ENCODE peak calls at places on chromosomes 6 and 20, in seven cellular contexts. X is neural progenitor cell, R is PC-3, T is GM23338, Y is SK-N-SH, I is GM23248, D is HCT116. H is an unnamed sample.

GRCh38 chr20:6769953-6770831 is 2.7 kb downstream of the BMP2 start:
- DNase-seq in D (no peak), I (peak; percentile 60), R (no peak), Y (peak; percentile 23), X (peak; percentile 64), T (peak; percentile 63), H (peak; percentile 79)

GRCh38 chr20:57047281-57048026 is 219.0 kb downstream of the BMP7 start:
- DNase-seq in X (no peak), D (no peak), I (no peak), R (peak; percentile 58), Y (no peak), T (no peak), H (no peak)

GRCh38 chr20:19936801-19937583 is 80.2 kb upstream of the NAA20 start:
- DNase-seq in R (no peak), I (no peak), D (no peak), T (no peak), X (no peak), Y (no peak), H (no peak)

GRCh38 chr6:28474441-28475219 is 31.3 kb upstream of the ZSCAN23 start:
- DNase-seq in Y (peak; percentile 39), I (peak; percentile 78), R (peak; percentile 85), X (peak; percentile 78), T (peak; percentile 89), D (peak; percentile 88), H (peak; percentile 79)

GRCh38 chr6:149033454-149034241 is 283.9 kb upstream of the TAB2 start:
- DNase-seq in T (no peak), I (no peak), D (no peak), Y (no peak), R (no peak), X (no peak), H (no peak)

GRCh38 chr6:138572200-138572875 is 73.0 kb upstream of the NHSL1 start:
- DNase-seq in R (peak; percentile 73), Y (no peak), I (peak; percentile 85), D (no peak), X (peak; percentile 91), T (peak; percentile 88), H (peak; percentile 90)

GRCh38 chr20:46364670-46365482 is 41.5 kb downstream of the ELMO2 start:
- DNase-seq in Y (no peak), X (no peak), D (no peak), T (no peak), I (peak; percentile 28), R (no peak), H (no peak)

GRCh38 chr6:25700841-25701240 is 48.8 kb downstream of the SCGN start:
- DNase-seq in D (no peak), I (no peak), R (no peak), Y (no peak), T (no peak), X (no peak), H (no peak)

GRCh38 chr6:53320964-53321363 is 27.8 kb downstream of the ELOVL5 start:
- DNase-seq in D (no peak), I (no peak), T (no peak), Y (no peak), X (no peak), R (no peak), H (no peak)

GRCh38 chr6:121592955-121593665 is 157.7 kb downstream of the GJA1 start:
- DNase-seq in D (no peak), T (no peak), Y (peak; percentile 10), R (no peak), I (no peak), X (no peak), H (no peak)

GRCh38 chr20:18851556-18852098 is 38.0 kb downstream of the SCP2D1 start:
- DNase-seq in X (no peak), D (no peak), R (no peak), T (no peak), Y (no peak), I (no peak), H (no peak)

GRCh38 chr6:112800916-112801315 is 453.8 kb downstream of the RFPL4B start:
- DNase-seq in Y (no peak), T (no peak), X (no peak), D (no peak), I (peak; percentile 7), R (no peak), H (no peak)

GRCh38 chr6:33809619-33810018 is 5.8 kb upstream of the MLN start:
- DNase-seq in R (no peak), X (no peak), D (no peak), I (no peak), Y (no peak), T (no peak), H (no peak)

GRCh38 chr6:36949636-36950035 is 4.9 kb upstream of the PI16 start:
- DNase-seq in R (peak; percentile 75), T (no peak), I (peak; percentile 55), D (no peak), X (no peak), Y (no peak), H (no peak)

GRCh38 chr6:38234934-38235678 is 404.6 kb downstream of the BTBD9 start:
- DNase-seq in D (no peak), Y (no peak), I (no peak), X (no peak), R (no peak), T (no peak), H (no peak)

GRCh38 chr6:149717588-149718458 is at the start of gene LATS1:
- DNase-seq in T (peak; percentile 89), X (peak; percentile 92), R (peak; percentile 75), I (peak; percentile 95), D (peak; percentile 43), Y (peak; percentile 91), H (peak; percentile 92)

GRCh38 chr6:168419569-168419968 is 21.4 kb upstream of the SMOC2 start:
- DNase-seq in X (no peak), I (no peak), R (no peak), D (no peak), T (no peak), Y (no peak), H (no peak)

GRCh38 chr6:165082631-165083030 is 226.8 kb downstream of the C6orf118 start:
- DNase-seq in T (no peak), Y (no peak), D (no peak), X (no peak), I (no peak), R (no peak), H (no peak)

DNA sequence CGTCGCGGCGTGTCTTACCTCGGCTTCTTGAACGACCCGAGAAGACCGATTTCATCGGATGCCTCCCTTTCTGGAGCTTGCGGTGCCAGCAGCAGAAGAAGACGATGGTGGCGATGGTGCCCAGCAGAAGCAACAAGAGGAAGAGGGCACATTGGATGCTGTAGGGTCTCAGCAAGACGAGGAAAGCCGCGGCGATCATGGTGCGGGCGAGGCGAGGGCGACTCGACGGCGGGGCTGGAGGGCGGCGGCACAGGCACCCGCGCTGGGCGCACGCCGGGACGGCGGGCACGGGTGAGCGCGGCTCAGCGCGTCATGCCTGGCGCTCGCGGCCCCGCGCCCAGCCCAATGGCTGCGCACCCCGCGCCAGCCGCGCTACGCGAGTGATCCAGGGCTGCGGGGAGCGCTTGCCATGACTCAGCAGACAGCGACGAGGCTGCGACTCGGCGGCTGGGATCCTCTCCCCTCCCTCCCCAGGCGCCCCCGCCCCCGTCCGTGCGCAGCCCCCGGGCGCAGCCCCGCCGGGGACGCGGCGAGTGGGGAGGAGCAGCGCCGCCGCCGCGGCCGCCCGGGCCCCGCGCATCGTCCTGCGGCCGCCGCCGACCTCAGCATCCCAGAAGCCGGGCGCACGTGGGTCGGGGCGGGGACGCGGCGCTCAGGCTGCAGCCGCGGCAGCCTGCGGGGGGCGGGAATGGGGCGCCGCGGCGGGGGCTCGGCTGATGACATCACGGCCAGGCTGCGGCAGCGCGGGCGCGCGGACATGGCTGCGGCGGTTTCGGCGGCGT is at the start of gene BEND6:
- DNase-seq in X (peak; percentile 86), R (peak; percentile 79), T (peak; percentile 78), Y (peak; percentile 87), I (peak; percentile 97), D (no peak), H (peak; percentile 82)
- H3K4me1 ChIP-seq in X (peaks cover 11% of the 10 kb centered on the region), R (peaks cover 51% of the 10 kb centered on the region), T (peaks cover 16% of the 10 kb centered on the region), Y (peaks cover 57% of the 10 kb centered on the region), I (peaks cover 61% of the 10 kb centered on the region), D (peaks cover 49% of the 10 kb centered on the region), H (peaks cover 8% of the 10 kb centered on the region)

GRCh38 chr6:15948930-15949900 is 179.7 kb upstream of the MYLIP start:
- DNase-seq in T (peak; percentile 28), X (no peak), D (no peak), Y (peak; percentile 15), I (no peak), R (peak; percentile 84), H (peak; percentile 72)
- H3K27me3 ChIP-seq in T (no peaks in the 10 kb centered on the region), X (no peaks in the 10 kb centered on the region), D (peaks cover 7% of the 10 kb centered on the region), Y (no peaks in the 10 kb centered on the region), I (no peaks in the 10 kb centered on the region), R (no peaks in the 10 kb centered on the region), H (no peaks in the 10 kb centered on the region)

GRCh38 chr6:81362246-81362645 is 390.2 kb downstream of the TENT5A start:
- DNase-seq in X (no peak), Y (no peak), D (no peak), I (peak; percentile 45), T (no peak), R (peak; percentile 53), H (no peak)
- TF ChIP-seq EZH2phosphoT487 in X (no peak), Y (no peak), D (no peak), I (no peak), T (no peak), R (no peak), H (no peak)

GRCh38 chr20:1537731-1538058 is 19.8 kb downstream of the SIRPD start:
- DNase-seq in R (no peak), D (no peak), T (no peak), X (no peak), I (no peak), Y (no peak), H (no peak)
- H3K4me1 ChIP-seq in R (no peaks in the 10 kb centered on the region), D (no peaks in the 10 kb centered on the region), T (no peaks in the 10 kb centered on the region), X (peaks cover 6% of the 10 kb centered on the region), I (no peaks in the 10 kb centered on the region), Y (no peaks in the 10 kb centered on the region), H (no peaks in the 10 kb centered on the region)

GRCh38 chr20:61754976-61755778 is 310.5 kb downstream of the TAF4 start:
- DNase-seq in T (no peak), I (no peak), D (no peak), X (no peak), R (no peak), Y (no peak), H (no peak)

GRCh38 chr20:61756446-61756845 is 309.2 kb downstream of the TAF4 start:
- DNase-seq in I (no peak), R (no peak), X (no peak), T (no peak), D (no peak), Y (no peak), H (no peak)

GRCh38 chr20:61756966-61757677 is 308.6 kb downstream of the TAF4 start:
- DNase-seq in I (no peak), D (no peak), R (no peak), Y (no peak), X (no peak), T (no peak), H (no peak)

GRCh38 chr20:61753987-61754956 is 311.4 kb downstream of the TAF4 start:
- DNase-seq in R (no peak), I (no peak), T (no peak), X (no peak), Y (no peak), D (no peak), H (no peak)

DNA sequence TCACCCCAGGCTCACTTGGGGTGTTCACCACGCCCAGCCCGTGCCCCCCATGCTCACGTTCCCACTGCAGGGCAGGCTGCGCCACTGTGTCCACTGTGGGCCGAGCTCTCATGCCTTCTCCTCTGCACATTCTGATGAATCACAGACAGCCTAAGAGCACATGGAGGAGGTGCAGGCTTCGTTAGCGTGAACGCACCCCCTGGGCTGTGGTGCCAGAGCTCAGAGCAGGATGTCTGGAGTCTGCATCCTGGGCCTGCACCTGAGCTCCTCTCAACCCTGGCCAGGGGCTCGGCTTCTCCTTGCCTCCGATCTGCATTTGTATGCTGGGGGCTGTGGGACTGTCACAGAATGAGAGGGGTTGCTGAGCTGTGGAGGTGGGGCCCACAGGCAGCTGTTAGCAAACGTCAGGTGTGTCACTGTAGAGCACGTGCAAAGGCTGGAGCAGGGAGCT is 309.7 kb downstream of the TAF4 start:
- DNase-seq in T (no peak), X (no peak), R (no peak), D (no peak), I (no peak), Y (no peak), H (no peak)
- H3K27me3 ChIP-seq in T (no peaks in the 10 kb centered on the region), X (peaks cover 4% of the 10 kb centered on the region), R (peaks cover 54% of the 10 kb centered on the region), D (peaks cover 25% of the 10 kb centered on the region), I (peaks cover 5% of the 10 kb centered on the region), Y (no peaks in the 10 kb centered on the region), H (peaks cover 3% of the 10 kb centered on the region)

H was measured in hepatocyte.